ENCODE peak calls at places on chromosomes 4 and X, in ten cellular contexts. Y is fibroblast of villous mesenchyme, W is cardiac fibroblast, P is uterus, T is GM06990, H is fibroblast of pulmonary artery, A is GM12865, S is brain microvascular endothelial cell, U is testis, Z is H1. I is an unnamed sample.

GRCh38 chrX:40471965-40472648 is 108.7 kb upstream of the ATP6AP2 start:
- DNase-seq in H (peak; percentile 60), Z (no peak), S (peak; percentile 30), W (peak; percentile 79), Y (peak; percentile 85), A (peak; percentile 62), T (no peak), P (peak; percentile 26), U (peak; percentile 37), I (peak; percentile 42)

GRCh38 chr4:79232555-79232954 is 93.3 kb downstream of the NAA11 start:
- DNase-seq in W (peak; percentile 69), H (peak; percentile 70), P (no peak), T (no peak), Z (no peak), A (no peak), Y (peak; percentile 27), U (no peak), S (peak; percentile 14), I (no peak)

GRCh38 chr4:163448541-163449203 is 24.9 kb downstream of the TKTL2 start:
- DNase-seq in A (no peak), Y (peak; percentile 62), Z (no peak), U (no peak), P (no peak), H (peak; percentile 56), W (peak; percentile 40), T (no peak), S (peak; percentile 29), I (no peak)

GRCh38 chrX:139560221-139560620 is 29.7 kb downstream of the F9 start:
- DNase-seq in A (no peak), S (no peak), P (no peak), H (peak; percentile 2), Y (peak; percentile 0), T (no peak), Z (no peak), U (no peak), W (peak; percentile 0), I (no peak)

GRCh38 chrX:115189646-115190635 is 731 bp downstream of the RBMXL3 start:
- DNase-seq in T (no peak), A (no peak), Z (no peak), H (no peak), Y (no peak), U (peak; percentile 15), P (no peak), W (no peak), S (no peak), I (no peak)

GRCh38 chr4:40206421-40206820 is 9.6 kb downstream of the RHOH start:
- DNase-seq in A (no peak), U (no peak), Z (no peak), T (no peak), Y (no peak), H (no peak), W (no peak), P (no peak), S (no peak), I (no peak)

GRCh38 chrX:56503941-56504673 is 59.3 kb upstream of the UBQLN2 start:
- DNase-seq in A (no peak), U (peak; percentile 15), W (no peak), T (no peak), P (no peak), Z (no peak), S (no peak), Y (no peak), H (no peak), I (no peak)

GRCh38 chrX:150540965-150541364 is 27.5 kb upstream of the MTM1 start:
- DNase-seq in P (no peak), H (no peak), A (no peak), W (no peak), Z (no peak), Y (no peak), U (no peak), T (no peak), S (no peak), I (no peak)

GRCh38 chr4:24914460-24914859 is 1.6 kb upstream of the CCDC149 start:
- DNase-seq in Z (no peak), Y (no peak), S (no peak), U (no peak), H (no peak), T (no peak), W (no peak), P (no peak), A (no peak), I (no peak)

GRCh38 chrX:56794404-56794803 is 65.4 kb downstream of the NBDY start:
- DNase-seq in S (no peak), T (no peak), P (no peak), Z (no peak), A (no peak), W (no peak), H (no peak), Y (no peak), U (no peak), I (no peak)

GRCh38 chrX:97398030-97398551 is 514.4 kb downstream of the RPA4 start:
- DNase-seq in P (no peak), H (peak; percentile 4), S (no peak), Z (no peak), A (peak; percentile 67), W (no peak), Y (peak; percentile 88), T (peak; percentile 32), U (no peak), I (peak; percentile 17)

DNA sequence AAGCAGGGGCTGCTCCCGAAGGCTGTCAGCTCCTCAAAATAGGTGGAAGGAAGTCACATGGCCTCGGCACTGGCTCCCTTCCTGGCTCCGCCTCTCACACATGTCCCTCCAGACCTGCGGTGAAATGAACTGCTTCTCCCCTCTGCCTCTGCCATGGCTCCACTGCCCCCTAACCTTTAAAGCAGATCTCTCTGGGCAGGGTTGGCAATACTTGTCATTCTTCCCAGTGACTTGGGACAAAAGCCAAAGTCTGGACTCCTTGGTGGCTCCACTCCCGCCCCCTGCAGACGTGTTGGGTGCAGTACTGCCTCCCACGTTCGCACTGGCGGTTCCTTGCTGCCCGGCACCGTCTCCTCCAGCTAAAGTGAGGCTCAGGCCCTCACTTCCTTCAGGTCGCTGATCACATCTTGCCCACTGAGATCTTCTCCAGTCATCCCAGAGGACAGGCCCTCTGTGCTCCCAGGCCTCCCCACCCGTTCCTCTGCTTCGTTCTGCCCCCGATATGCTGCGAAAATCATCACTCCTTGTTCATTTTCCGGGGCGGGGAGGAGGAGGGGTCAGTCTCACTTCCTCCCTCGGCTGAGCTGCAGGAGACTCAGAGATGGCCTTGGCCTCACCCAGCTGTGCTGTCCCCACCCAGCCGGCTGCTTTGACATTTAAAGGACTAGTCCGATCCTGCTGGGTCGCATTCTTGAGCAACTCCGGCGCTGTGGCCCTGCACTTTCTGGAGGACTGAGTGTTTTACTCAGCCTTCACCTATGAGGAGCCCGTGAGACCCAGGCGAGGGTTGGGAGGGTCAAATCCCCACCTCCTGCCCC is 97.4 kb downstream of the PHKA2 start:
- DNase-seq in H (peak; percentile 65), W (peak; percentile 76), Z (no peak), U (peak; percentile 83), A (peak; percentile 90), P (peak; percentile 78), S (peak; percentile 33), T (peak; percentile 80), Y (peak; percentile 31), I (peak; percentile 66)
- TF ChIP-seq CTCF in H (peak; percentile 54), W (peak; percentile 58), Z (no peak), U (peak; percentile 36), A (peak; percentile 70), P (peak; percentile 66), S (peak; percentile 74), T (peak; percentile 65), Y (peak; percentile 55), I (peak; percentile 44)

GRCh38 chrX:63735882-63736281 is 49.1 kb downstream of the ARHGEF9 start:
- DNase-seq in U (no peak), W (no peak), Y (no peak), S (no peak), T (no peak), A (no peak), P (no peak), H (no peak), Z (no peak), I (no peak)

GRCh38 chrX:63740382-63740781 is 44.6 kb downstream of the ARHGEF9 start:
- DNase-seq in W (no peak), T (no peak), P (no peak), U (no peak), Z (no peak), A (peak; percentile 13), Y (no peak), H (no peak), S (no peak), I (no peak)

GRCh38 chrX:63738696-63739095 is 46.3 kb downstream of the ARHGEF9 start:
- DNase-seq in Y (no peak), Z (no peak), T (no peak), P (no peak), H (no peak), W (no peak), S (no peak), U (no peak), A (peak; percentile 15), I (no peak)

GRCh38 chrX:63743596-63743995 is 41.4 kb downstream of the ARHGEF9 start:
- DNase-seq in Y (no peak), U (no peak), T (no peak), S (no peak), W (no peak), A (no peak), H (no peak), P (no peak), Z (no peak), I (no peak)

DNA sequence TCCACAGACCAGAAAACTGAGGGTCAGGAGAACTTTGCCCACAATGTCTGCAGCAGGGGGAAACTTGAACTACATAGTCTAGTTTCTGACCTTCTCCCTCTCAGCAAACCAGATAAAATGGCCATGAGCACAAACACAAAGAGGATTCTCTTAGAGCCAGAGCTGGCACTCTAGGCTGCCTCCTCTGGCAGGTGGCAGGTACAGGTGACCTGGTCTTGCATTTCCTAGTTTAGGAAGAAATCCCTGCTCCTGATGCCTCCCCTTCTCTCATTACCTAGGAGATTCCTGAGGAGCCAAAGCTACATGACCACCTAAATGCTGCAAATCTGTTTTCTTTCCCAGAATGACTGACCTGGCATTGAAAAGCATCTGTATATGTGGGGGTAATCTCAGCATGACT is 45.1 kb downstream of the ARHGEF9 start:
- DNase-seq in T (no peak), H (no peak), P (no peak), Z (no peak), Y (no peak), W (no peak), S (no peak), U (no peak), A (peak; percentile 3), I (no peak)
- TF ChIP-seq CTCF in T (peak; percentile 26), H (no peak), P (no peak), Z (peak; percentile 40), Y (no peak), W (no peak), S (no peak), U (no peak), A (no peak), I (no peak)

DNA sequence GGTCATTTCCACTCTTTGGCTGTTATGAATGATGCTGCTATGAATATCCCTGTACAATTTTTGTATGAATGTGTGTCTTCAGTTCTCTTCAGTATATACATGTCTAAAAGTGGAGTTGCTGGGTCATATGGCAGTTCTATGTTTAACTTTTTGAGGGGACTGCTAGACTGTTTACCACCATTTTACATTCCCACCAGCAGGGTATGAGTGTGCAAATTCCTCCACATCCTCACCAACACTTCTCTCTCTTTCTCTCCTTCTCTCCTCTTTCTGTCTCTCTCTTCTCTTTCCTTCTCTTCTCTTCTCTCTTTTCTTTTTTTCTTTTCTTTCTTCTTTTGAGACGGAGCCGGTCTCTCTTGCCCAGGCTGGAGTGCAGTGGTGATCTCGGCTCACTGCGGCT is 7.8 kb downstream of the WWC2 start:
- DNase-seq in Z (no peak), H (no peak), S (no peak), W (no peak), P (no peak), A (no peak), T (no peak), Y (no peak), U (no peak), I (no peak)
- TF ChIP-seq CTCF in Z (no peak), H (peak; percentile 20), S (no peak), W (peak; percentile 20), P (no peak), A (no peak), T (no peak), Y (peak; percentile 33), U (no peak), I (no peak)

GRCh38 chrX:35890699-35891098 is 28.8 kb upstream of the CFAP47 start:
- DNase-seq in W (peak; percentile 25), H (peak; percentile 33), U (peak; percentile 61), T (no peak), Y (no peak), P (no peak), Z (peak; percentile 10), S (no peak), A (peak; percentile 21), I (peak; percentile 23)
- TF ChIP-seq CTCF in W (no peak), H (peak; percentile 31), U (peak; percentile 31), T (peak; percentile 40), Y (no peak), P (no peak), Z (no peak), S (peak; percentile 29), A (no peak), I (no peak)